ENCODE peak calls at places on chromosomes 3 and 15, in eight cellular contexts. E, Q, T, C, S, A, F and W are unnamed samples.

GRCh38 chr3:33467786-33468185 is 27.6 kb upstream of the UBP1 start:
- DNase-seq in A (no peak), T (peak; percentile 16), E (no peak), Q (no peak), S (no peak), F (no peak), C (no peak), W (no peak)

GRCh38 chr15:92011611-92012367 is 158.3 kb downstream of the SLCO3A1 start:
- DNase-seq in A (no peak), F (no peak), S (peak; percentile 43), Q (no peak), C (no peak), E (no peak), T (no peak), W (no peak)

GRCh38 chr3:82891028-82891427 is 1129.6 kb upstream of the GBE1 start:
- DNase-seq in F (no peak), Q (no peak), E (no peak), T (no peak), S (no peak), C (no peak), A (no peak), W (no peak)

GRCh38 chr3:150697646-150698045 is 6.1 kb downstream of the ERICH6 start:
- DNase-seq in E (no peak), A (no peak), F (no peak), C (no peak), S (no peak), T (no peak), Q (no peak), W (no peak)

GRCh38 chr3:167305340-167305739 is 74.8 kb downstream of the ZBBX start:
- DNase-seq in C (no peak), Q (no peak), S (no peak), A (no peak), E (no peak), F (no peak), T (no peak), W (no peak)

GRCh38 chr3:68919000-68919399 is 13.3 kb downstream of the TAFA4 start:
- DNase-seq in C (no peak), T (no peak), Q (peak; percentile 21), A (no peak), E (no peak), F (no peak), S (peak; percentile 15), W (no peak)

GRCh38 chr3:11820540-11821041 is 26.1 kb downstream of the TAMM41 start:
- DNase-seq in E (no peak), C (peak; percentile 37), Q (peak; percentile 57), S (no peak), A (peak; percentile 25), F (no peak), T (no peak), W (no peak)

GRCh38 chr3:13998831-13999230 is 119.0 kb upstream of the WNT7A start:
- DNase-seq in E (no peak), S (no peak), Q (no peak), C (no peak), T (no peak), A (no peak), F (no peak), W (no peak)

GRCh38 chr15:33138000-33138399 is 56.5 kb downstream of the FMN1 start:
- DNase-seq in E (no peak), S (no peak), C (no peak), A (no peak), T (no peak), Q (no peak), F (no peak), W (no peak)

GRCh38 chr15:31453558-31454318 is 127.1 kb downstream of the KLF13 start:
- DNase-seq in A (no peak), E (peak; percentile 6), T (no peak), C (no peak), S (no peak), F (no peak), Q (no peak), W (no peak)

GRCh38 chr3:78402720-78403119 is 1362.8 kb downstream of the ROBO2 start:
- DNase-seq in E (no peak), F (no peak), S (no peak), Q (no peak), A (no peak), T (no peak), C (no peak), W (no peak)

GRCh38 chr3:98460220-98460619 is 2.8 kb upstream of the OR5K1 start:
- DNase-seq in Q (no peak), F (no peak), C (no peak), E (no peak), T (no peak), S (no peak), A (no peak), W (no peak)

GRCh38 chr3:155871746-155872158 is 1.3 kb downstream of the GMPS start:
- DNase-seq in S (no peak), C (no peak), F (no peak), E (no peak), A (no peak), Q (no peak), T (no peak), W (no peak)

GRCh38 chr15:67135494-67135893 is 70.1 kb downstream of the SMAD3 start:
- DNase-seq in C (no peak), E (no peak), F (peak; percentile 63), Q (peak; percentile 61), A (no peak), S (no peak), T (peak; percentile 71), W (no peak)

GRCh38 chr3:98962951-98963350 is 61.5 kb upstream of the DCBLD2 start:
- DNase-seq in T (no peak), F (no peak), C (no peak), E (no peak), S (no peak), Q (no peak), A (no peak), W (no peak)

GRCh38 chr3:176961916-176962315 is 235.4 kb downstream of the TBL1XR1 start:
- DNase-seq in S (no peak), A (no peak), F (no peak), Q (peak; percentile 36), C (no peak), E (no peak), T (no peak), W (no peak)

GRCh38 chr3:8576841-8577553 is 67.6 kb downstream of the SSUH2 start:
- DNase-seq in Q (no peak), C (no peak), E (peak; percentile 11), T (no peak), S (no peak), A (no peak), F (no peak), W (peak; percentile 74)
- TF ChIP-seq POLR2AphosphoS5 in Q (no peak), C (no peak), E (peak; percentile 48), T (no peak), S (no peak), A (no peak), F (no peak), W (no peak)

DNA sequence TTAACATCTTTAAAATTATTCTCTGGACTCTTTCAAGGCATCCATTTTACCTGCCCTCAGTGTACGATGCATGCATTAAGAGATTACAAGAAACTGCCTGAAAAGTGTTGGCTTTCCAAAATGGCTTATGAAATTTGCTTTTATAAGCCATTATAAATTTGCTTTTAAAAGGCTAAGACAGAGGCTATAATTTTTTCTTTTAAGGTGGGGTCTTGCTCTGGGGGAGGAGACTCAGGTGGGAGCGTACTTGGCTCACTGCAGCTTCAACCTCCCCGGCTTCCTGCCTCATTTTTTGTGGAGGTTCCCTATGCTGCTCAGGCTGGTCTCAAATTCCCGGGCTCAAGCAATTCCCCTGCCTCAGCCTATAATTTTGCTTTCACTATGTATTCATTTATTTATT is 17.6 kb downstream of the TRA2B start:
- DNase-seq in F (no peak), S (no peak), Q (no peak), C (no peak), T (no peak), E (no peak), A (no peak), W (no peak)
- TF ChIP-seq POLR2A in F (no peak), S (no peak), Q (no peak), C (no peak), T (no peak), E (no peak), A (peak; percentile 23), W (no peak)

DNA sequence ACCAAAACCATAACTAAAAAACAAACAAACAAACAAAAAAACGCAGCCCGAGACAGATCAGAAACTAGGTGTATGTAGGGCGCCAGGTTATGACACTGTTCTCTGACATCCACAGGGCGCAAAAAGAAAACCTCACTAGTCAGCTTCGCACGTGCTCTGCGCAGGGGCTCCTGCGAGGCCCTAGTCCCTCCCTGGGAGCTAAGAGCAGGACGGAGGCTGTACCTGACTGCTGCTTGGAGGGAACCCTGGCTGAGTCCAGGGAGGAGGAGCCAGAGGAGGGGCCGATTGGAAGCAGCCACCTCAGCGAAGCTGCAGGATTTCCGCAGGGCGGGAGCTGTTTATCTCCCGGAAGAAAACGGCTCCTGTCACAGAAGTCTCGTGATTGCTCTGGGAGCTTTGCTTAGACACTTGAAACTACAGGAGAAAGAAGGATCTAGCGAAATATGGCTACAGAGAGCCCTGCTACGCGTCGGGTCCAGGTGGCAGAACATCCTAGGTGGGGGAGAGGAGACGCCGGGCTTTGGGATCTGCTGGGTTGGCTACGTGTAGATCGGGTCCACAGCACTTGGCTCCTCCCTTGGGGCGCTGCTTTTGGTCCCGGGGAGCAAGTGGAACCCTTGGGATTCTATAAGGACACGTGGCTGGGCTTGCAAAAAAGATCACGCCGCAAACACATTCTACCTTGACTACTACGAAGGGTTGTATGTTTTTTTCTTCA is at the start of gene GALK2:
- DNase-seq in S (peak; percentile 88), F (peak; percentile 94), Q (peak; percentile 85), C (peak; percentile 89), E (peak; percentile 92), T (peak; percentile 84), A (peak; percentile 47), W (no peak)
- TF ChIP-seq POLR2AphosphoS5 in S (no peak), F (peak; percentile 55), Q (no peak), C (peak; percentile 33), E (peak; percentile 78), T (peak; percentile 85), A (no peak), W (peak; percentile 86)

GRCh38 chr3:36937492-36937891 is 7.4 kb downstream of the TRANK1 start:
- DNase-seq in Q (no peak), F (no peak), E (no peak), S (no peak), T (no peak), C (no peak), A (no peak), W (no peak)
- TF ChIP-seq POLR2A in Q (no peak), F (no peak), E (no peak), S (no peak), T (no peak), C (no peak), A (no peak), W (no peak)